ENCODE peak calls at places on chromosome 6, in ten cellular contexts. T, S, P, V, Y, A, I, Q, R and M are unnamed samples.

GRCh38 chr6:34973547-34974248 is 84.6 kb downstream of the ANKS1A start:
- DNase-seq in T (no peak), S (no peak), P (no peak), V (no peak), Y (no peak), A (peak), I (no peak), Q (no peak), R (no peak), M (peak)

GRCh38 chr6:11324453-11325023 is 92.1 kb upstream of the NEDD9 start:
- DNase-seq in T (no peak), S (no peak), P (no peak), V (no peak), Y (no peak), A (no peak), I (no peak), Q (peak), R (no peak), M (no peak)

GRCh38 chr6:157547112-157547511 is 166.1 kb downstream of the ZDHHC14 start:
- DNase-seq in T (no peak), S (no peak), P (no peak), V (peak), Y (no peak), A (no peak), I (no peak), Q (no peak), R (no peak), M (no peak)

GRCh38 chr6:30260036-30260504 is 46.9 kb upstream of the TRIM26 start:
- DNase-seq in T (no peak), S (no peak), P (no peak), V (peak), Y (peak), A (no peak), I (no peak), Q (no peak), R (no peak), M (peak)

GRCh38 chr6:81995548-81996289 is 243.2 kb upstream of the TENT5A start:
- DNase-seq in T (no peak), S (no peak), P (no peak), V (no peak), Y (no peak), A (no peak), I (no peak), Q (no peak), R (peak), M (no peak)

GRCh38 chr6:148873868-148874267 is 127.0 kb downstream of the UST start:
- DNase-seq in T (no peak), S (no peak), P (no peak), V (no peak), Y (no peak), A (no peak), I (no peak), Q (no peak), R (no peak), M (no peak)

GRCh38 chr6:88785478-88785877 is 177.9 kb downstream of the RNGTT start:
- DNase-seq in T (no peak), S (no peak), P (no peak), V (no peak), Y (no peak), A (peak), I (no peak), Q (no peak), R (no peak), M (no peak)

GRCh38 chr6:7939186-7939863 is 28.7 kb upstream of the TXNDC5 start:
- DNase-seq in T (no peak), S (no peak), P (no peak), V (no peak), Y (no peak), A (no peak), I (no peak), Q (no peak), R (no peak), M (no peak)

GRCh38 chr6:35786810-35787209 is 6.0 kb downstream of the CLPSL1 start:
- DNase-seq in T (no peak), S (no peak), P (no peak), V (no peak), Y (no peak), A (no peak), I (no peak), Q (no peak), R (no peak), M (peak)

GRCh38 chr6:44264154-44265002 is 973 bp downstream of the NFKBIE start:
- DNase-seq in T (no peak), S (peak), P (peak), V (no peak), Y (no peak), A (peak), I (peak), Q (no peak), R (no peak), M (peak)

GRCh38 chr6:105211831-105212230 is 32.0 kb upstream of the POPDC3 start:
- DNase-seq in T (no peak), S (no peak), P (no peak), V (no peak), Y (no peak), A (no peak), I (no peak), Q (no peak), R (peak), M (no peak)